ENCODE peak calls at places on chromosomes 2 and 18, in four cellular contexts. Z is K562, A is GM12878, X is SK-N-SH. O is an unnamed sample.
A peak's percentile ranks its signal among the peaks of the same experiment; 100 is the strongest.

GRCh38 chr2:200252661-200253067 is 53.8 kb upstream of the SPATS2L start:
- DNase-seq in Z (no peak), A (no peak), X (no peak), O (no peak)

GRCh38 chr2:61426267-61426897 is 44.5 kb downstream of the USP34 start:
- DNase-seq in Z (peak; percentile 56), A (no peak), X (peak; percentile 42), O (peak; percentile 83)

GRCh38 chr18:46754661-46755292 is 2.1 kb downstream of the ST8SIA5 start:
- DNase-seq in Z (no peak), A (no peak), X (no peak), O (no peak)

GRCh38 chr2:37637122-37637875 is 34.1 kb downstream of the CDC42EP3 start:
- DNase-seq in Z (no peak), A (no peak), X (no peak), O (no peak)

GRCh38 chr2:219247678-219248642 is 2.7 kb downstream of the STK16 start:
- DNase-seq in Z (peak; percentile 18), A (no peak), X (no peak), O (no peak)

GRCh38 chr2:232634319-232635150 is 1.1 kb downstream of the EFHD1 start:
- DNase-seq in Z (no peak), A (no peak), X (peak; percentile 44), O (peak; percentile 67)

GRCh38 chr18:60322591-60322990 is 50.0 kb downstream of the MC4R start:
- DNase-seq in Z (no peak), A (no peak), X (no peak), O (no peak)

GRCh38 chr2:109183871-109184270 is 54.9 kb downstream of the SH3RF3 start:
- DNase-seq in Z (no peak), A (no peak), X (no peak), O (no peak)

GRCh38 chr2:173986805-173987204 is 21.6 kb upstream of the SP3 start:
- DNase-seq in Z (no peak), A (no peak), X (no peak), O (no peak)

GRCh38 chr2:173985595-173985994 is 20.4 kb upstream of the SP3 start:
- DNase-seq in Z (no peak), A (no peak), X (no peak), O (no peak)

GRCh38 chr2:173983414-173983871 is 18.3 kb upstream of the SP3 start:
- DNase-seq in Z (no peak), A (no peak), X (no peak), O (no peak)

GRCh38 chr2:173982918-173983317 is 17.7 kb upstream of the SP3 start:
- DNase-seq in Z (no peak), A (no peak), X (no peak), O (no peak)

GRCh38 chr2:173984866-173985588 is 19.9 kb upstream of the SP3 start:
- DNase-seq in Z (no peak), A (no peak), X (no peak), O (no peak)
- H2AFZ ChIP-seq in Z (no peak overlapping the region), A (no peak overlapping the region), X (no peak overlapping the region), O (no peak overlapping the region)

GRCh38 chr2:47815764-47816163 is 32.8 kb downstream of the MSH6 start:
- DNase-seq in Z (no peak), A (no peak), X (no peak), O (no peak)
- TF ChIP-seq NRF1 in Z (no peak), A (no peak), X (no peak), O (no peak)

GRCh38 chr2:180849851-180850250 is 130.6 kb upstream of the UBE2E3 start:
- DNase-seq in Z (no peak), A (no peak), X (no peak), O (no peak)

GRCh38 chr2:180847073-180847472 is 133.3 kb upstream of the UBE2E3 start:
- DNase-seq in Z (no peak), A (no peak), X (no peak), O (no peak)

GRCh38 chr2:180848393-180848792 is 132.0 kb upstream of the UBE2E3 start:
- DNase-seq in Z (no peak), A (no peak), X (no peak), O (no peak)
- H2AFZ ChIP-seq in Z (no peak overlapping the region), A (no peak overlapping the region), X (no peak overlapping the region), O (no peak overlapping the region)

GRCh38 chr2:204796581-204796980 is 251.3 kb downstream of the PARD3B start:
- DNase-seq in Z (no peak), A (peak; percentile 1), X (no peak), O (no peak)

GRCh38 chr2:204794624-204795023 is 249.3 kb downstream of the PARD3B start:
- DNase-seq in Z (no peak), A (no peak), X (no peak), O (no peak)

GRCh38 chr2:204795156-204795555 is 249.9 kb downstream of the PARD3B start:
- DNase-seq in Z (no peak), A (no peak), X (no peak), O (no peak)

DNA sequence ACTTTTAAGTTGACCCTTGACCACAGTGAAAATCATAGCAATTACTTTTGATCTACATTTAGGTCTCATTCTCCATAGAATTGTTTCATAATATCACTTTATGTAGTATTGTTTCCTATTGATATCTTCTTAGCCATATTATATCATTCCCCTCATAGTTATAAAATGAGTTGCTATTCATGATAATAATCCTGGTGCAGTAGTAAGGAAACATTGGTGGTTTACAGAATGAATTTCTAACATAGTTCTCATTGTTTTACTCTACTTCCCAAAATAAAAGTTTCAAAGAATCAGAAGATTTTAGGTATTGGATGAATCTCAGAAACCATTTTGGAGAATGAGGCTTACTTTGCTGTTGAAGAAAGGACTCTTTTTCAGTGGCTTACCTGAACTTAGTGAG is 246.0 kb downstream of the PARD3B start:
- DNase-seq in Z (no peak), A (no peak), X (no peak), O (no peak)
- TF ChIP-seq NRF1 in Z (no peak), A (no peak), X (no peak), O (no peak)